ENCODE peak calls at places on chromosomes 16 and 17, in six cellular contexts. V, S, H, I, N and T are unnamed samples.

GRCh38 chr16:25689137-25689836 is 2.5 kb upstream of the HS3ST4 start:
- DNase-seq in V (no peak), I (no peak), N (no peak), S (no peak), H (no peak), T (no peak)

GRCh38 chr16:57262841-57263584 is 18.0 kb downstream of the ARL2BP start:
- DNase-seq in S (no peak), H (no peak), N (no peak), V (no peak), I (no peak), T (no peak)

GRCh38 chr17:47969975-47970724 is 763 bp upstream of the CDK5RAP3 start:
- DNase-seq in N (no peak), I (no peak), S (no peak), V (no peak), H (no peak), T (no peak)

GRCh38 chr17:53061446-53061845 is 761.3 kb upstream of the KIF2B start:
- DNase-seq in H (no peak), V (no peak), S (no peak), N (no peak), I (no peak), T (no peak)

GRCh38 chr16:8878523-8878911 is 3.6 kb upstream of the LITAFD start:
- DNase-seq in I (no peak), S (no peak), H (no peak), V (peak), N (peak), T (no peak)

GRCh38 chr17:7237761-7238417 is 1.4 kb downstream of the PHF23 start:
- DNase-seq in H (peak), I (peak), N (peak), V (peak), S (no peak), T (peak)

GRCh38 chr17:2853722-2854580 is 57.7 kb downstream of the RAP1GAP2 start:
- DNase-seq in N (peak), S (no peak), I (peak), H (peak), V (peak), T (no peak)

GRCh38 chr17:41917192-41917591 is 1.6 kb downstream of the ACLY start:
- DNase-seq in S (no peak), N (peak), H (no peak), V (peak), I (no peak), T (no peak)

GRCh38 chr16:15564619-15565339 is 78.2 kb downstream of the MARF1 start:
- DNase-seq in V (no peak), S (no peak), I (no peak), N (peak), H (no peak), T (no peak)

GRCh38 chr16:68458101-68458500 is 9.8 kb upstream of the SMPD3 start:
- DNase-seq in I (no peak), V (no peak), H (no peak), N (no peak), S (no peak), T (no peak)

GRCh38 chr17:71764507-71764906 is 356.3 kb upstream of the SOX9 start:
- DNase-seq in N (peak), I (peak), V (no peak), S (no peak), H (no peak), T (peak)

GRCh38 chr17:4142107-4142900 is 526 bp downstream of the ZZEF1 start:
- DNase-seq in V (peak), N (peak), S (no peak), I (peak), H (peak), T (no peak)